ENCODE peak calls at places on chromosomes 7 and 10, in nine cellular contexts. C is ovary, Q is kidney, Z is PC-3, M is dorsolateral prefrontal cortex, T is breast epithelium, D is endodermal cell, L is PC-9, X is heart right ventricle. F is an unnamed sample.

GRCh38 chr10:76297787-76298281 is 866.4 kb downstream of the LRMDA start:
- DNase-seq in X (no peak), L (no peak), T (no peak), Z (no peak), M (no peak), C (no peak), D (no peak), Q (peak), F (no peak)

GRCh38 chr10:34205452-34205851 is 609.6 kb downstream of the PARD3 start:
- DNase-seq in C (no peak), M (no peak), D (no peak), Q (no peak), T (no peak), L (no peak), Z (no peak), X (no peak), F (no peak)

GRCh38 chr7:1231214-1232102 is 1.2 kb upstream of the UNCX start:
- DNase-seq in Q (peak), M (peak), D (peak), X (no peak), T (no peak), L (no peak), C (no peak), Z (no peak), F (no peak)

GRCh38 chr10:90363799-90364483 is 493.9 kb downstream of the HTR7 start:
- DNase-seq in D (no peak), M (no peak), Q (no peak), X (no peak), T (no peak), L (no peak), C (no peak), Z (no peak), F (no peak)

GRCh38 chr7:80307251-80307856 is 172.7 kb downstream of the GNAI1 start:
- DNase-seq in Z (peak), L (no peak), X (no peak), T (no peak), D (no peak), C (no peak), M (no peak), Q (no peak), F (peak)

GRCh38 chr7:44078521-44078920 is 3.8 kb downstream of the POLM start:
- DNase-seq in Q (peak), D (no peak), Z (no peak), X (no peak), L (no peak), T (no peak), M (no peak), C (peak), F (no peak)

GRCh38 chr10:103663802-103664201 is 170.3 kb downstream of the NEURL1 start:
- DNase-seq in Z (no peak), D (no peak), C (no peak), X (no peak), T (peak), Q (no peak), L (no peak), M (peak), F (no peak)

GRCh38 chr10:81157649-81158048 is 619.9 kb downstream of the SH2D4B start:
- DNase-seq in L (no peak), Z (no peak), T (no peak), Q (no peak), X (no peak), D (no peak), M (no peak), C (no peak), F (no peak)

GRCh38 chr10:57849726-57850357 is 417.9 kb downstream of the IPMK start:
- DNase-seq in Q (no peak), L (no peak), T (no peak), D (no peak), C (no peak), X (no peak), Z (peak), M (no peak), F (peak)
- TF ChIP-seq CTCF in Q (peak), L (peak), T (no peak), D (peak), C (peak), X (peak), Z (peak), M (no peak), F (peak)

GRCh38 chr10:50324680-50325393 is 73.5 kb upstream of the ASAH2 start:
- DNase-seq in T (no peak), Q (no peak), M (no peak), C (no peak), Z (no peak), X (no peak), D (no peak), L (no peak), F (no peak)
- H3K27ac ChIP-seq in T (peak), Q (no peak), M (no peak), C (no peak), Z (peak), X (peak), D (no peak), L (peak), F (no peak)

DNA sequence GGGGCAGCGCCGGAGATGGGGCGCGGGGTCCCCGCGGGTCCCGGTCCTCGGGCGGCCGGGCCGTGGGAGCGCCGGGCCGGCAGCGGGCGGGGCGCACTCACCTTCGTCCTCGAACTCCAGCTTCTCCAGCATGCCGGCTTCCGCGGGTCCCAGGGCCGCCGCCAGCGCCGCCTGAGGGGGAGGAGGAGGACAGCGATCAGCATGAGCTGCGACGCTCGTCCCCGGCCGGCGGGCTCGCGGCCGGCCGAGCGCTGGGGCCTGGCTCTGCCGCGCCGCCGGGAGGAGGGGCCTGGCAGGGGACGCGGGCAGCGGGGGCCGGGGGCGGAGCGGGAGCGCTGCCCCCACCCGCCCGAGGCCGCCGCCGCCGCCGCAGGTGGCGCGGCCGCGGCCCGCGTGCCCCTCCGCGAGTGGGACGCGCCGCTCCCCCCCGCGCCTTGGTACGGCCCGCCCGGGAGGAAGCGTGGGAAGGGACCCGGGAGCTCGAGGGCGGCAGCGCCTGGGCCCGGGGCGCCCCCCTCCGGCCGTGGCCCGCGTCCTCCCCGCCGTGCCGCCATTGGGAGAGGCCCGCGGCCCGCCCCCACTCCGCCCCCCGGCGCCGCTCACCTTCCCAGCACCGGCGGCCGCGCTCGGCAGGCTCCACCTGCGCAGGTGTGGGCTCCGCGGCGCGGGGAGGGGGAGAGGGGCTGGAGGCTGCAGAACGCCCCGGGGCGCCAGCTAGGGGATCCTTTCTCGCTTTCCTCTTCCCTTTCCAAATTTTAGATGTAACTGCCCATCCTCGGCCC is 112.5 kb upstream of the RHEB start:
- DNase-seq in X (peak), L (peak), C (peak), T (peak), D (peak), Q (peak), Z (peak), M (peak), F (peak)
- TF ChIP-seq CTCF in X (peak), L (no peak), C (peak), T (no peak), D (peak), Q (peak), Z (peak), M (peak), F (peak)

DNA sequence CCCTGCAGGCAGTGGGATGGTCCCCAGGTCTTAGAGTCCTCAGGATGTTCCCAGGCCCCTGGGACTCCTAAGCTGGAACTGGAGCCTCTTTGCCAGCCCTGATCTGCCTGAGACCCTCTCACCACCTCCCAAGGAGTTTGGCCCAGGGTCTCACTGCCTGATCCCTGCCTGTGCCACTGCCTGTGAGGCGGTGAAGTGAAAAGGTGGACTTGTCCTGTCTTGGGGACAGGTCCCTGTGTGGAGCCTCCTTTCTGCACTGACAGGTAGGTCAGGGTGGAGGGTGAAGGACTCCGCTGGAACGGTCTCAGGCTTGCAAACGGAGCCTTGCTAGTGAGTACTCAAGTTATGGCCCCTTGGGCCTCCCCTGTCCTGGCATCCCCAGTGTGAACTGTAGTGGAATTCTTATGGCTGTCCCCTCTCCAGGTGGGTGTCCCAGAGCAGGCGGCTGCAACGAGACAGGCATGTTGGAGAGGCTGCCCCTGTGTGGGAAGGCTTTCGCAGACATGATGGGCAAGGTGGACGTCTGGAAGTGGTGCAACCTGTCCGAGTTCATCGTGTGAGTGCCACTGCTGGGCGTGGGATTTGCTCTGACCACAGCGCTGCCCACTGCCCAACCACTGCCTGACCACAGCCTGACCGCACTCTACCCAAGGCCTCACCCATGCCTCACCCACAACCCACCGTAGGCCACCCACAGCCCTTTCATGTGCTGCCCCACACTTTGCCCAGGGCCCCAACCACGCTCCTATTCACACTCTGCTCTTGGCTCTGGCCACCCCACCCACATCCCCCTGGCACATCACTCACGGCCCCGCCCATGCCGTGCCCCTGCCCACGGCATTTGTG is 19.5 kb downstream of the RAMP3 start:
- DNase-seq in Q (peak), L (peak), C (peak), T (no peak), M (no peak), X (no peak), D (peak), Z (no peak), F (no peak)
- H3K27ac ChIP-seq in Q (no peak), L (no peak), C (no peak), T (no peak), M (no peak), X (no peak), D (no peak), Z (no peak), F (no peak)

DNA sequence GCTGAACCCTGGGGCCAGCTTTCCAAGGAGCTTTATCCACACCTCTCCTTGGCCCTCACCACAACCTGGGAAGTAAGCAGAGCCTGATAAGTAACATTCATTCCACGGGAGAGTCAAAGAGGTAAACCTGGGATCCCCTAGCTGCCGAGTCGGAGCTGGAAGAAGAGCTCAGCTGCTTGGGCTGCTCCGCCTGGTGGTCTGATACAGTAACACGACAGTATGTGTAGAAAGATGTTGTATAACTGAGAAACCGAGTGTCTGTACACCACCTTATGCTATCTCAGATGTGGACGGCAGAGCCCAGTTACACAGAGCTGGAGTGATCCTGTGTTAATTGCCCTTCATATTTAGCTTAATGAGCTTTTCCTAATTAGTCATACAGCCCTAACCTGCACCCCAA is 151.3 kb upstream of the KMT2E start:
- DNase-seq in Z (peak), D (peak), X (no peak), Q (no peak), C (no peak), M (no peak), L (peak), T (no peak), F (no peak)
- TF ChIP-seq CTCF in Z (peak), D (peak), X (no peak), Q (no peak), C (no peak), M (no peak), L (peak), T (no peak), F (no peak)

DNA sequence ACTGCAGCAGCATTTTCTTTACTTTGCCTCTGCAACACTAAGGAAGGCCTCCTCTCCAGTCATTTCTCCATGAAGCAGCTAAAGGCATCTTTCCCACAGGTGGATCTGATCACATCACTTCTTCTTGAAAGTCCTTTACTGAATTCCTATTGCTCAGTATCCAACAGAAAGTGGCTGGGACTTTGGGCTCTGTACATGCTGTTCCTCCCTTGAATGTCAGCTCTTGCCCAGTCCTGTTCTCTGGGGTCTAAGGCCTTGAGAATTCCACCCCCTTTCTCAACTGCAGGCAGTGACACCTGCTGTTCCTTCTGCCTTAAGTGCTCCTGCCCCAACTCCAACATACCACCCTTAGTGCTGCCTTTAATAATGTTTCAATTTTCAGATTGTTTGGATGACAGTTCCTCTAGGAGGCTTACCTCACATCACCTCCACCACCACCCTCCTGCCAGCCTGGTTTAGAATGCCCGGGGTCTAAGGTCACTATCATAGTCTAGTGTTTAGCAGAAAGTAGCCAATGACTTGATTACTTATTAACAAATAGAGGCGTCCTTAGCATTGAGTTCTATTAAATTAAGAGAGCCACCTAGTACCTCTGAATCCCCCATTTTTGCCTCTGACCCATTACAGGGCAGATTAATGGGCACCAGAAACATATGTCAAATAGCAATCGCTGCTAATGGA is 11.5 kb downstream of the INHBA start:
- DNase-seq in Q (no peak), Z (no peak), L (no peak), M (no peak), C (no peak), T (no peak), D (no peak), X (no peak), F (no peak)
- H3K27ac ChIP-seq in Q (no peak), Z (no peak), L (no peak), M (no peak), C (no peak), T (no peak), D (no peak), X (no peak), F (no peak)

DNA sequence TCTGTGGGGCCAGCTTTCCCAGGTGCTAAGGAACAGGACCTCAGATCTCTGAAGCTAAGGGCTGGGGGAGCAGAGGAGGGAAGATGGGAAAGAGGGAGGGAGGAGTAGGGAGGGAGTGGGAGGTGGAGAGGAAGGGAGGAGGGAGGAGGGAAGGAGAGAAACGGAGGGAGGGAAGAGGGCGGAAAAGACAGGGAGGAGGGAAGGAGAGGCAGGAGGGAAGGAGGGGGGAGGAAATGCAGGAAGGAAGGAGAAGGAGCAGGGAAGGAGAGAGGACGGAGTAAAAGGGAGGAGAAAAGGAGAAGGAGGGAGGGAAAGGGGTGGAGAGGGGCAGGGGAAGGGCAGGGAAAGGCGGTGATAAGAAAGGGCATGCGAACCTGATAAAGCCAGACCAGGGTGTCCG is 71.0 kb upstream of the FAM20C start:
- DNase-seq in Q (no peak), D (peak), M (no peak), C (no peak), L (no peak), X (no peak), T (no peak), Z (no peak), F (no peak)
- TF ChIP-seq CTCF in Q (no peak), D (no peak), M (no peak), C (no peak), L (no peak), X (no peak), T (no peak), Z (no peak), F (no peak)

GRCh38 chr7:45296748-45297147 is 139.2 kb downstream of the RAMP3 start:
- DNase-seq in M (no peak), Z (no peak), C (no peak), Q (no peak), X (no peak), D (no peak), L (no peak), T (no peak), F (no peak)
- H3K27ac ChIP-seq in M (no peak), Z (no peak), C (no peak), Q (no peak), X (no peak), D (no peak), L (no peak), T (no peak), F (no peak)

F was measured in RWPE1.